ENCODE peak calls at places on chromosomes 16 and 17, in nine cellular contexts. N is astrocyte, A is keratinocyte, M is ovary, E is endothelial cell of umbilical vein, B is HCT116, C is tibial artery, X is endodermal cell, D is esophagus muscularis mucosa. J is an unnamed sample.
A peak's percentile ranks its signal among the peaks of the same experiment; 100 is the strongest.

GRCh38 chr16:50297301-50298074 is 31.1 kb downstream of the ADCY7 start:
- DNase-seq in A (no peak), E (no peak), M (peak; percentile 20), X (peak; percentile 43), C (peak; percentile 19), N (no peak), D (no peak), B (no peak), J (no peak)

GRCh38 chr17:51035436-51035835 is 85.2 kb downstream of the SPAG9 start:
- DNase-seq in D (no peak), M (no peak), A (no peak), N (peak; percentile 96), X (no peak), E (peak; percentile 68), C (no peak), B (no peak), J (no peak)

GRCh38 chr17:61139219-61139618 is 260.4 kb upstream of the TBX2 start:
- DNase-seq in C (peak; percentile 40), E (no peak), B (no peak), A (no peak), N (peak; percentile 79), X (no peak), M (no peak), D (no peak), J (peak; percentile 76)

GRCh38 chr16:85416267-85417109 is 196.6 kb upstream of the GSE1 start:
- DNase-seq in E (no peak), B (peak; percentile 58), D (no peak), M (peak; percentile 53), X (peak; percentile 95), C (peak; percentile 26), A (no peak), N (no peak), J (peak; percentile 55)

GRCh38 chr17:40316571-40317344 is 7.8 kb downstream of the RARA start:
- DNase-seq in B (peak; percentile 40), D (no peak), N (peak; percentile 70), C (no peak), X (peak; percentile 92), E (peak; percentile 54), M (peak; percentile 76), A (no peak), J (no peak)

GRCh38 chr17:2309338-2310143 is 5.8 kb downstream of the SRR start:
- DNase-seq in N (no peak), A (no peak), E (no peak), C (no peak), D (no peak), X (no peak), M (no peak), B (no peak), J (no peak)

GRCh38 chr17:61689610-61690180 is 98.7 kb upstream of the NACA2 start:
- DNase-seq in M (no peak), X (no peak), D (no peak), E (no peak), N (peak; percentile 11), A (no peak), B (no peak), C (no peak), J (no peak)

GRCh38 chr17:67829331-67829730 is 4.0 kb downstream of the BPTF start:
- DNase-seq in N (peak; percentile 14), B (no peak), D (no peak), X (no peak), C (no peak), E (no peak), A (no peak), M (no peak), J (peak; percentile 11)

GRCh38 chr17:74297941-74298340 is 23.9 kb downstream of the DNAI2 start:
- DNase-seq in M (no peak), E (no peak), X (no peak), C (no peak), D (no peak), B (no peak), A (no peak), N (no peak), J (no peak)

GRCh38 chr17:40727447-40728231 is 24.1 kb upstream of the KRT24 start:
- DNase-seq in D (no peak), M (peak; percentile 23), B (no peak), X (no peak), E (no peak), C (no peak), N (peak; percentile 75), A (no peak), J (no peak)

DNA sequence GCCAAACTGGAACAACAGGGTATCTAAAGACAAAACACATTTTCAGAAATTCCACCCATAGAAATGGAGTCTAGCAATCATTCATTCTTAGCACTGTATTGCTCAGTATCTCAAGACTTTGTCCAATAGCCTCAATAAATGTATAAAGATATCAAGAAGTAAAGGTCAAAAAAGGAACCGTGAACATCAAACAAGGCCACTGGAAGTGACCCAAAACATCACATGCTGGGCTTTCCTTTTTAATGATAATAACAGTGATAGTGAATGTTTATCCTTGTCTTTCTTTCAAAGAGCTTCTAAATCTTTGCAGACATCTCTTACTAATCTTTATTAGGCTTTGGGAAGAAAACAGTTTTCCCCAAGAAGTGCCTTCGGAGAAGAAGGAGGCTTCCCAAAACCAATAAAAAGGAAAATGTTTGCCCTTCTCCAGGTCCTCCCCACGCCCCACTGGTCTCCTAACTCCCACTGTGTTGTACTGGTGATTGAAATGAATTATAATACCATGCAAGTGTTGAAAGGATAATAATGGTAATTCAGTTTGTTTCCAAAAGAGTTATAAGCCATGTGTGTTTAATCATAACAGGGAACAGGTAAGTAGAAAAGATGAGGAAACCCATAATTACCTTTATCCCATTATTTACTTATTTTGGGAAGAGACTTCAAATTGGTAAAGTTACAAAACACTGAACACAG is 18.6 kb downstream of the RNF43 start:
- DNase-seq in M (no peak), E (no peak), N (no peak), A (no peak), D (no peak), B (no peak), C (no peak), X (no peak), J (no peak)
- H3K27me3 ChIP-seq in M (no peaks in the 10 kb centered on the region), E (peaks cover 29% of the 10 kb centered on the region), N (peaks cover 33% of the 10 kb centered on the region), A (no peaks in the 10 kb centered on the region), D (no peaks in the 10 kb centered on the region), B (no peaks in the 10 kb centered on the region), C (no peaks in the 10 kb centered on the region), X (no peaks in the 10 kb centered on the region), J (no peaks in the 10 kb centered on the region)

DNA sequence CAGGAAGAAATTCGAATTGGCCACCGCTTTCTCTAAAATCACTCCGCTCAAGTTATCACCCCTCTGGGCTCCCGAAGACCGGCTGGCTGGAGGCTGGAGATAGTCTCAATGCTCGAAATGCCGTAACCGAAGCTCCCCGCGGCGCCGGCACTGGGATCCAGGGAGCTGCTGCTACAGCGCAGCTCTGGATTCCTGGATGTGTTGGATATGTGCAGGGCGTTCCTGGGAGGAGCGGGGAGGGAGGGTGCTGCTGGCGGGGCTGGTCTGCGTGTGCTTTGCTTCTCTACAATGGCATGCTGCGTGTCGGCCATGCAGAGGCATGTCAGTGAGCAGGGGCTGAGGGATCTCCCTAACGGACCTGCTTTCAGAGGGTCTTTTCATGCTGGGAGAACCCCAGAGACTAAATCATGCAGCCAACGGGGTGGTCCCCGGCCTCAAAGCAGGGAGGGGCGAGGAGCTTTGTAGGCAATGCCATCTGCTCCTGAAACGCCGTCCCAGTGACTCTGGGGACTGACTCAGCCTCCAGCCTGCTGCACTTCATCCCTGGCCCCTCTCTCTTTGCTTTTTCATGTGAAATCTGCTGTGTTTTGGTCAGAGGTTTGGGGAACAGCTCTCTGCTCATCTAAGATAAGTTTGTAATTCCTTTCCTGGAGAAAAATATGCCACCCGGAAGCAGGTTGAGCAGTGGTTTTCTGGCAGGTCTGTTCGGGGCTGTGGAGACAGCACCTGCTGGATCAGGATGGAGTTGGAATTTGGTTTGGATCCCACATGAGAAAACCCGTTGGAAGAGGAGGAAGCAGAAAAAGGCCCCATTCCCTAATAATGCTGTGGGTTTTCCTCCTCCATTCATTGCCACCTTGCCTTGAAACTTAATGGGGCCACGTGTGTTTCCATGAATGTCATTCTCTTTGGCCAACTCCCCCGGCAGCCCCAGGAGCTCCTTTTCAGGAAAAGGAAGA is 311.4 kb downstream of the SEC14L1 start:
- DNase-seq in C (peak; percentile 68), M (peak; percentile 77), E (peak; percentile 68), X (peak; percentile 92), D (no peak), A (no peak), B (no peak), N (peak; percentile 69), J (no peak)
- H3K4me1 ChIP-seq in C (peaks cover 3% of the 10 kb centered on the region), M (peaks cover 19% of the 10 kb centered on the region), E (peaks cover 28% of the 10 kb centered on the region), X (peaks cover 28% of the 10 kb centered on the region), D (peaks cover 97% of the 10 kb centered on the region), A (peaks cover 63% of the 10 kb centered on the region), B (peaks cover 39% of the 10 kb centered on the region), N (peaks cover 78% of the 10 kb centered on the region), J (peaks cover 61% of the 10 kb centered on the region)

DNA sequence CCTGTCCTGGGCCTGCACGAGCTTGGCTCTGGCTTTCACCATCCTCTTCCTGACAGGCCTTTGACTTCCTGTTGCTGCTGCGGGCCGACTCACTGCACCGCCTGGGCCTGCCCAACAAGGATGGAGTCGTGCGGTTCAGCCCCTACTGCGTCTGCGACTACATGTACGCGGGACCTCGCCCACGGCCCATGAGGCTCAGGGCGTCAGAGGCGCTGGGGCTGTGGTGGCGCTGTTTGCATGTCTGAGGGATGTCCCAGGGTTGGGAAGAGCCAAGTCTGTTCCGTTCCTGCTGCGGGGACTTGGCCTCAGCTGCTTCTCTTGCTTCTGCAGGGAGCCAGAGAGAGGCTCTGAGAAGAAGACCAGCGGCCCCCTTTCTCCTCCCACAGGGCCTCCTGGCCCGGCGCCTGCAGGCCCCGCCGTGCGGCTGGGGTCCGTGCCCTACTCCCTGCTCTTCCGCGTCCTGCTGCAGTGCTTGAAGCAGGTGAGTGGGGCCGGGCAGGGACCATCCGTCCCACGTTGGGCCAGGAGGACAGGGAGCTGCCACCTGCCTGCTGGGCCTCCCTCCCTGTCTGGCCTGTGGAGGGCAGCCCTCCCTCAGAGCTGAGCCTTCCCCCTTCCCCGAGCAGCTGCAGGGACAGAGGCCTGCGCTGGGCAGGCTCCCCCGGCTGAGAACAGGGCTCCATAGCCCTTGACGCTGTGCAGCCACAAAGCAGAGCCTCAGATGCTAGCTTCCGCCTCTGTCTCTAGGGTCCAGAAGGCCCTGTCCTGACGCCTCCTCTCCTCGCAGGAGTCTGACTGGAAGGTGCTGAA is 23.9 kb downstream of the TSC2 start:
- DNase-seq in N (no peak), A (no peak), M (no peak), C (no peak), D (no peak), E (no peak), X (no peak), B (no peak), J (no peak)
- H3K27me3 ChIP-seq in N (no peaks in the 10 kb centered on the region), A (no peaks in the 10 kb centered on the region), M (no peaks in the 10 kb centered on the region), C (no peaks in the 10 kb centered on the region), D (no peaks in the 10 kb centered on the region), E (no peaks in the 10 kb centered on the region), X (no peaks in the 10 kb centered on the region), B (no peaks in the 10 kb centered on the region), J (no peaks in the 10 kb centered on the region)

GRCh38 chr17:17837966-17838962 is 1.5 kb upstream of the SREBF1 start:
- DNase-seq in N (no peak), X (peak; percentile 93), B (peak; percentile 75), M (peak; percentile 65), D (no peak), C (peak; percentile 73), A (no peak), E (peak; percentile 59), J (no peak)

GRCh38 chr17:17835415-17836249 is 1.2 kb downstream of the SREBF1 start:
- DNase-seq in C (no peak), E (no peak), B (no peak), X (no peak), N (no peak), A (no peak), D (no peak), M (no peak), J (no peak)

GRCh38 chr17:17837380-17837821 is 615 bp upstream of the SREBF1 start:
- DNase-seq in B (peak; percentile 69), D (no peak), M (peak; percentile 58), X (peak; percentile 84), N (peak; percentile 76), A (no peak), E (peak; percentile 69), C (peak; percentile 84), J (no peak)

GRCh38 chr17:17836250-17836817 is 452 bp downstream of the SREBF1 start:
- DNase-seq in N (peak; percentile 76), C (peak; percentile 96), B (peak; percentile 92), M (peak; percentile 98), A (peak; percentile 89), E (peak; percentile 96), D (peak; percentile 99), X (peak; percentile 100), J (peak; percentile 97)

GRCh38 chr17:17836818-17837379 is at the start of gene SREBF1:
- DNase-seq in E (peak; percentile 63), C (peak; percentile 61), A (no peak), D (no peak), B (no peak), N (no peak), M (peak; percentile 66), X (peak; percentile 90), J (peak; percentile 54)
- H3K4me1 ChIP-seq in E (peaks cover 56% of the 10 kb centered on the region), C (no peaks in the 10 kb centered on the region), A (peaks cover 59% of the 10 kb centered on the region), D (peaks cover 93% of the 10 kb centered on the region), B (peaks cover 84% of the 10 kb centered on the region), N (peaks cover 52% of the 10 kb centered on the region), M (peaks cover 23% of the 10 kb centered on the region), X (peaks cover 12% of the 10 kb centered on the region), J (peaks cover 57% of the 10 kb centered on the region)